ENCODE peak calls at places on chromosomes 1 and 21, in five cellular contexts. A, Z, I, E and M are unnamed samples.

GRCh38 chr1:149927535-149928387 is at the start of gene SF3B4:
- DNase-seq in E (peak; percentile 89), Z (peak; percentile 68), A (peak; percentile 89), I (peak; percentile 87), M (no peak)

GRCh38 chr1:160024195-160024905 is 7.4 kb downstream of the PIGM start:
- DNase-seq in Z (no peak), E (no peak), I (no peak), A (no peak), M (no peak)

GRCh38 chr1:23930861-23931471 is 17.8 kb upstream of the CNR2 start:
- DNase-seq in I (no peak), Z (peak; percentile 18), A (peak; percentile 59), E (peak; percentile 24), M (no peak)

GRCh38 chr1:204262506-204263239 is 48.9 kb upstream of the GOLT1A start:
- DNase-seq in I (no peak), Z (no peak), A (no peak), E (no peak), M (no peak)

GRCh38 chr1:87300579-87300978 is 28.1 kb upstream of the LMO4 start:
- DNase-seq in I (no peak), E (no peak), Z (no peak), A (no peak), M (no peak)

GRCh38 chr1:232459087-232459486 is 170.8 kb downstream of the SIPA1L2 start:
- DNase-seq in E (no peak), I (no peak), Z (no peak), A (no peak), M (no peak)

GRCh38 chr1:150221552-150221951 is 14.4 kb downstream of the ANP32E start:
- DNase-seq in A (peak; percentile 46), I (no peak), E (peak; percentile 39), Z (no peak), M (no peak)

GRCh38 chr21:37435120-37435519 is 68.5 kb downstream of the DYRK1A start:
- DNase-seq in Z (peak; percentile 39), A (peak; percentile 80), I (no peak), E (peak; percentile 89), M (peak; percentile 72)